ENCODE peak calls at places on chromosome 19, in six cellular contexts. C is activated CD4-positive, alpha-beta T cell treated with anti-CD3 and anti-CD28 coated beads, Interleukin-2, amount 50 U/mL, for 4 hours; U is activated T-cell treated with anti-CD3 and anti-CD28 coated beads for 1 hour; E is RWPE1; A is germinal center; Q is HTR-8/SVneo. I is an unnamed sample.

GRCh38 chr19:10551698-10552301 is 8.1 kb downstream of the ATG4D start:
- DNase-seq in E (no peak), C (no peak), A (no peak), Q (no peak), U (no peak), I (no peak)

GRCh38 chr19:31553844-31554215 is 204.6 kb upstream of the TSHZ3 start:
- DNase-seq in C (no peak), E (no peak), A (no peak), U (no peak), Q (no peak), I (no peak)

GRCh38 chr19:52590728-52591127 is 20.6 kb downstream of the ZNF701 start:
- DNase-seq in E (no peak), Q (no peak), A (no peak), U (no peak), C (no peak), I (no peak)

GRCh38 chr19:46730595-46730994 is 13.7 kb upstream of the PRKD2 start:
- DNase-seq in E (no peak), U (no peak), Q (no peak), A (no peak), C (no peak), I (no peak)

GRCh38 chr19:19550972-19551861 is 13.2 kb downstream of the CILP2 start:
- DNase-seq in Q (no peak), A (no peak), U (no peak), C (no peak), E (no peak), I (no peak)

GRCh38 chr19:652467-653389 is 10.3 kb downstream of the RNF126 start:
- DNase-seq in C (no peak), E (no peak), U (no peak), Q (no peak), A (no peak), I (no peak)

GRCh38 chr19:28940751-28941500 is 272.0 kb downstream of the UQCRFS1 start:
- DNase-seq in A (no peak), C (no peak), Q (no peak), U (no peak), E (no peak), I (no peak)

GRCh38 chr19:54572696-54573311 is 786 bp upstream of the LILRA2 start:
- DNase-seq in A (no peak), E (no peak), U (no peak), C (no peak), Q (no peak), I (peak)

GRCh38 chr19:40116075-40116474 is 25.3 kb upstream of the ZNF780A start:
- DNase-seq in A (no peak), C (no peak), E (no peak), U (no peak), Q (no peak), I (no peak)

I was measured in lung.